ENCODE peak calls at places on chromosome 4, in seven cellular contexts. Y, W, A, N, M, L and T are unnamed samples. For H3K4me1, the result is how much of the 10 kb centered on the place peaks cover.

GRCh38 chr4:37837446-37837845 is 11.0 kb downstream of the PGM2 start:
- DNase-seq in L (peak), N (peak), M (no peak), A (peak), Y (no peak), W (peak), T (no peak)

GRCh38 chr4:150009533-150009932 is 68.7 kb upstream of the DCLK2 start:
- DNase-seq in Y (no peak), W (peak), M (no peak), L (no peak), N (peak), A (peak), T (no peak)

GRCh38 chr4:117134386-117134785 is 49.0 kb upstream of the TRAM1L1 start:
- DNase-seq in W (peak), A (peak), Y (peak), N (peak), M (peak), L (peak), T (peak)

GRCh38 chr4:137998666-137999429 is 243.3 kb downstream of the SLC7A11 start:
- DNase-seq in N (peak), M (no peak), Y (no peak), L (no peak), W (peak), A (peak), T (no peak)

GRCh38 chr4:141028024-141028529 is 105.2 kb downstream of the RNF150 start:
- DNase-seq in N (peak), A (peak), Y (no peak), L (peak), W (peak), M (no peak), T (no peak)

GRCh38 chr4:188484256-188484655 is 345.0 kb downstream of the TRIML1 start:
- DNase-seq in A (no peak), N (no peak), M (no peak), L (no peak), Y (no peak), W (no peak), T (no peak)

GRCh38 chr4:135833529-135833928 is 1631.9 kb upstream of the PABPC4L start:
- DNase-seq in W (no peak), M (no peak), L (no peak), A (no peak), N (no peak), Y (no peak), T (no peak)

GRCh38 chr4:100428051-100428450 is 89.8 kb downstream of the EMCN start:
- DNase-seq in W (peak), N (peak), A (peak), L (peak), Y (no peak), M (no peak), T (no peak)

GRCh38 chr4:182862166-182862875 is 54.9 kb downstream of the DCTD start:
- DNase-seq in N (no peak), W (no peak), L (no peak), A (no peak), Y (no peak), M (peak), T (no peak)

GRCh38 chr4:169203891-169204290 is 66.9 kb downstream of the SH3RF1 start:
- DNase-seq in Y (no peak), L (no peak), M (no peak), A (no peak), W (no peak), N (no peak), T (no peak)
- H3K4me1 ChIP-seq in Y (under half), L (under half), M (under half), A (half or more), W (under half), N (under half), T (under half)

DNA sequence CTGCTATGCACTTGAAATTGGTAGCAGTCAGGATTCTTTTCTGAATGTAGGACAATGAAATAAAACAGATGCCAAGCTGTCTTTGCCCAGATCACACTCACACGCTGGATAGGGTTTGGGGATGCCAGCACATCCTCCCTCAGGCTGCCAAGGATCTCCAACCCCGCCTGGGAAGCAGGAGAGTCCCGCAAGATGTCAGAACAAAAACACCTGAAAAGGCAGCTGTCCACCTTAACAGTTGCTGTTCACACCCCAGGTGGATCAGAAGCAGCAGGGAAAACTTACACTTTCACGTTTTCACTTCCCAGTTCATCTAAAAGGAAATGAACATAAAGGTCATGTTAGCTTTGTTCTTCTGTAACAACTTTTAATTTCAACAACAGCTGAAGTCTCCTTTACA is 35.7 kb downstream of the TMEM154 start:
- DNase-seq in W (no peak), A (no peak), L (no peak), Y (no peak), N (no peak), M (no peak), T (no peak)
- H3K4me2 ChIP-seq in W (no peak), A (no peak), L (no peak), Y (no peak), N (no peak), M (peak), T (no peak)

GRCh38 chr4:24630937-24631336 is 46.6 kb upstream of the DHX15 start:
- DNase-seq in Y (no peak), N (no peak), M (no peak), L (no peak), W (no peak), A (peak), T (no peak)
- H3K4me1 ChIP-seq in Y (under half), N (under half), M (under half), L (under half), W (under half), A (under half), T (under half)

GRCh38 chr4:186009976-186010375 is 59.0 kb upstream of the TLR3 start:
- DNase-seq in L (no peak), A (no peak), Y (no peak), W (no peak), N (no peak), M (no peak), T (no peak)
- H3K4me2 ChIP-seq in L (no peak), A (no peak), Y (no peak), W (no peak), N (no peak), M (no peak), T (no peak)

DNA sequence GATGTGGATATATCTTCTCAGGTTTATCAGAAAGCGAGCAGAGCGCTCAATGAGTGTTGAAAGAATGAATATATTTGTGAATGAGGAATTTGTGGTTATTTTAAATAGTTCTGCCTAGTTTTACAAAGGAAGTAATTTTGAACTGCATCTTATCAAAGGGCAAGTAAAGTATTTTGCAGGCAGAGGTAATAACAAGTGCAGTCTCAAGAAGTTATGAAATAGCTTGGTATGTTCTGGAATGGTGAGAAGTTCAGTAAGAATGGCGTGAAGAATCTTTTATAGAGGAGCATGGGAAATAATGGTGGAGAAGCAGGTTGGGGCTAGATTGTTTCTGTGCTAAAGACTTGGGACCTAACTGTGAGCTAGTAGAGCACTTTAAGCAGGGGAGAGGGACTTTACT is 10.9 kb downstream of the TMA16 start:
- DNase-seq in N (peak), L (no peak), Y (no peak), M (no peak), W (no peak), A (peak), T (no peak)
- H3K4me1 ChIP-seq in N (under half), L (under half), Y (half or more), M (under half), W (under half), A (under half), T (under half)

DNA sequence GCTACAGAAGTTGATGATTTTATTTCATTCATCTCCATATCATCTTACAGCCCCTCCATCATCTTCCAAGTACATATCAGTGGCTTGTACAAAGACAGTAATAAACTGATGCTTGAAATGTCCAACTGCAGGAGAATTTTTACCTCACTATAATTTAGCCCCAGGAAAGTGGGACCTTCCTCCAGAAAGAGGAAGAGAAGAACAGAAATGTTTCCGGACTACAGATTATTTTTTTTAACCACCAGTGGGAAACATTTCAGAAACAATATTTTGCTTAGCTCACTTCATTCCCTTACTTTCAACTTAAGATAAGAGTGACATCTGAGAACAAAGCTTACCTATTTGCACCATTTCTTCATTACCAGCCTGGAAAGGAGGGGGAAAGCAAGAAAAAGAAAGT is 2.0 kb downstream of the ADAMTS3 start:
- DNase-seq in N (no peak), W (no peak), L (no peak), Y (no peak), M (no peak), A (no peak), T (no peak)
- H3K4me2 ChIP-seq in N (peak), W (no peak), L (peak), Y (no peak), M (peak), A (no peak), T (no peak)

GRCh38 chr4:168880811-168881595 is 129.1 kb downstream of the CBR4 start:
- DNase-seq in L (no peak), N (no peak), W (no peak), A (no peak), Y (no peak), M (no peak), T (no peak)
- H3K4me1 ChIP-seq in L (under half), N (under half), W (under half), A (under half), Y (under half), M (under half), T (under half)

DNA sequence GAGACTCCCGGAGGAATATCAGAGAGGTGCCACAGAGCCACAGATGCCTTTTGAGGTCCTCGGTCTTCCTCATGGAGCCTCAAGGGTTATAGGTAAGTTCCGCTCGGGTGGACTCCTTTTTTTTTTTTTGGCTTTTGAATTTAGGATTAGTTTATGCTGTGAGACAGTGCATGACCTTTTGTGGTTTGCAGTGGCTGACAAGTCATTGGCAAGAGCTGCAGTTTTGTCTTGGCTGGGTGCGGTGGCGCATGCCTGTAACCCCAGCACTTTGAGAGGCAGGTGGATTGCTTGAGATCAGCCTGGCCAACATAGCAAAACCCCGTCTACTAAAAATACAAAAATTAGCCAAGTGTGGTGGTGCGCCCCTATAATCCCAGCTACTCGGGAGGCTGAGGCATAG is 4.5 kb upstream of the GRSF1 start:
- DNase-seq in W (no peak), N (no peak), A (no peak), M (no peak), Y (no peak), L (no peak), T (no peak)
- H3K4me2 ChIP-seq in W (no peak), N (no peak), A (no peak), M (no peak), Y (no peak), L (no peak), T (no peak)